ENCODE peak calls at places on chromosomes 12 and 14, in eight cellular contexts. I, A, J, E, O, Q, U and G are unnamed samples.

GRCh38 chr12:46523863-46524770 is 151.5 kb upstream of the SLC38A2 start:
- DNase-seq in A (no peak), I (peak; percentile 65), O (peak; percentile 95), Q (no peak), E (peak; percentile 100), J (no peak), U (peak; percentile 92), G (peak; percentile 92)

GRCh38 chr14:103748539-103748867 is 32.9 kb downstream of the ZFYVE21 start:
- DNase-seq in U (no peak), O (no peak), J (no peak), Q (no peak), E (no peak), A (no peak), I (peak; percentile 28), G (peak; percentile 96)

GRCh38 chr14:103737432-103738045 is 21.9 kb downstream of the ZFYVE21 start:
- DNase-seq in A (no peak), O (no peak), J (no peak), U (no peak), Q (no peak), I (no peak), E (no peak), G (no peak)

GRCh38 chr14:64196668-64197411 is 97.3 kb downstream of the ESR2 start:
- DNase-seq in Q (no peak), J (no peak), A (peak; percentile 92), I (peak; percentile 22), U (peak; percentile 11), O (peak; percentile 41), E (peak; percentile 26), G (no peak)

GRCh38 chr12:102197789-102198188 is at the start of gene PMCH:
- DNase-seq in O (peak; percentile 43), A (no peak), Q (no peak), U (peak; percentile 21), I (no peak), J (no peak), E (peak; percentile 49), G (no peak)

GRCh38 chr12:89831696-89832095 is 123.1 kb upstream of the ATP2B1 start:
- DNase-seq in J (no peak), A (no peak), Q (no peak), E (no peak), O (no peak), U (no peak), I (no peak), G (no peak)

GRCh38 chr12:124379938-124380754 is 85.3 kb downstream of the RFLNA start:
- DNase-seq in E (peak; percentile 85), J (no peak), O (peak; percentile 94), A (no peak), Q (peak; percentile 54), I (no peak), U (peak; percentile 58), G (no peak)

GRCh38 chr12:122086641-122087285 is 8.2 kb downstream of the MLXIP start:
- DNase-seq in U (no peak), Q (no peak), O (no peak), J (no peak), E (no peak), I (no peak), A (no peak), G (no peak)

GRCh38 chr14:72169521-72169920 is 237.3 kb downstream of the RGS6 start:
- DNase-seq in U (no peak), O (no peak), I (no peak), E (no peak), Q (no peak), J (peak; percentile 24), A (peak; percentile 79), G (peak; percentile 21)

GRCh38 chr14:22861651-22862050 is 9.9 kb upstream of the LRP10 start:
- DNase-seq in O (no peak), A (no peak), E (no peak), I (no peak), Q (no peak), U (no peak), J (no peak), G (no peak)

GRCh38 chr12:96375841-96376249 is 24.4 kb downstream of the CDK17 start:
- DNase-seq in Q (no peak), J (no peak), U (no peak), O (peak; percentile 36), A (peak; percentile 83), I (no peak), E (no peak), G (no peak)

GRCh38 chr14:51545396-51545795 is 106.3 kb upstream of the FRMD6 start:
- DNase-seq in I (no peak), O (no peak), A (no peak), U (no peak), J (no peak), Q (no peak), E (no peak), G (no peak)

GRCh38 chr12:1883513-1883912 is 34.9 kb downstream of the CACNA2D4 start:
- DNase-seq in A (no peak), I (no peak), O (no peak), Q (no peak), U (no peak), J (no peak), E (no peak), G (no peak)

GRCh38 chr14:74571901-74572828 is 39.9 kb downstream of the LTBP2 start:
- DNase-seq in J (peak; percentile 43), E (peak; percentile 100), O (peak; percentile 99), I (no peak), U (peak; percentile 97), Q (peak; percentile 58), A (no peak), G (no peak)

GRCh38 chr12:41364211-41364610 is 176.1 kb downstream of the PDZRN4 start:
- DNase-seq in E (no peak), U (no peak), I (no peak), J (no peak), O (no peak), Q (no peak), A (no peak), G (no peak)

GRCh38 chr12:93237235-93237915 is 140.3 kb upstream of the NUDT4 start:
- DNase-seq in A (no peak), J (no peak), I (no peak), Q (no peak), O (peak; percentile 66), E (peak; percentile 77), U (no peak), G (no peak)

GRCh38 chr14:76926521-76927251 is 100.5 kb downstream of the LRRC74A start:
- DNase-seq in Q (peak; percentile 61), O (peak; percentile 84), A (peak; percentile 91), E (peak; percentile 72), J (peak; percentile 78), U (no peak), I (peak; percentile 83), G (peak; percentile 87)

DNA sequence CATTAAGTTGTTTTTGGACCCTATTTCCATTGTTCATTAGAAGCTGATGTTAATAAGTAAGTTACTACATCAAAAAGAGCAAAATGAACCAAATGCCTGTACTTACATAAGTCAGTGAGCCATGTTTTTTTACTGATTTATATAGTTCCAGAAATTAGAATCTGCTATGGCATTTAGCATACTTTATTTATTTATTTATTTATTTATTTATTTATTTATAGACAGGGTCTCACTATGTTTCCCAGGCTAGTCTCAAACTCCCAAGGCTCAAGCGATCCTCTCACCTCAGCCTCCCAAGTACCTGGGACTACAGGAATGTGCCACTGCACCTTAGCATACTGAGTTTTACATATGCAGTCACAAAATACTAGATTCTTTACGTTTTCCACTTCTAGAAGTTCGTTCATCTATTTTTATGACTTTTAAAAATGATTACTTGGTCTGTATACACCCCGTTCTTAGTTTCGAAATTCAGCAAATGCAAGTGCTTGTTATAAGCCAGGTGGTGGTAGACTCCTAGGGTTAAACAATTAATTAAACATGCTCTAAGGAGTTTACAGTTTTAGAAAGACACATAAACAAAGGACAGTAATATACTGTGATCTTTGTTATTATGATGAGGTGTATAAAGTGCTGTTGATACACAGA is 69.8 kb downstream of the SCFD1 start:
- DNase-seq in O (no peak), Q (no peak), E (no peak), J (no peak), I (no peak), U (no peak), A (no peak), G (no peak)
- H3K4me3 ChIP-seq in O (no peak overlapping the region), Q (no peak overlapping the region), E (no peak overlapping the region), J (no peak overlapping the region), I (no peak overlapping the region), U (no peak overlapping the region), A (no peak overlapping the region), G (no peak overlapping the region)

GRCh38 chr12:113774526-113774925 is 191.6 kb downstream of the RBM19 start:
- DNase-seq in Q (no peak), J (no peak), A (no peak), E (no peak), O (no peak), U (no peak), I (no peak), G (no peak)
- H3K4me3 ChIP-seq in Q (no peak overlapping the region), J (no peak overlapping the region), A (no peak overlapping the region), E (no peak overlapping the region), O (no peak overlapping the region), U (no peak overlapping the region), I (no peak overlapping the region), G (no peak overlapping the region)

DNA sequence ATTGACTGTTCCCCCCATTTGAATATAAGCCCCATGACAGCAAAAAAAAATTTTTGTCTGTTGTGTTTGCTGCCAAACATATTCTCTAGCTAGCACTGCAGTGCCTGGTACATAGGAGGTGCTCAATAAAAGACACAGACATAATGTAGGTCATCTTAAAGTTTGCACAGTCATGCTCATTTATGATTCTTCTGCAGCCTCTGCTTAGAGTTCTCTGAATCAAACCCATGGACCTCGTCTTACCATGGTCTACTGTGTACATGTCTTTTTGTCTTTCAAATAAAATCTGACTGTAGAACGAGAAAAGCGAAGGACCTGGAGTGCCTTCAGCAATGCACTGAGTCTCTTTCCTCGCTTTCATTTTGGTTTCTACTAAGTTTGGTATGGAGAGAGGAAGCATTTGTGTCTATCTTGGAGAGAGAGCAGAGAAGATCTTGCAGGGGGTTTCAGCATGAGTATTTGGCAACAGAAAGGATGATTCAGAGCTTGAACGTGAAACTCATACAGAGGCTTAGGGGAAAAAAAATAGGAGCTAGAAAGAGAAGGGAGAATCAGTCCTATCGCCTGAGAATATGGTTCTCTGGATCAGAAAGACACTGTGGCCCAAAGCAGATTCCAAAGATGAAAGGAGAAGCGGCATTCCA is 38.8 kb upstream of the TMCC3 start:
- DNase-seq in A (no peak), O (peak; percentile 87), J (no peak), Q (no peak), U (no peak), E (peak; percentile 74), I (no peak), G (no peak)
- H3K4me3 ChIP-seq in A (no peak overlapping the region), O (no peak overlapping the region), J (no peak overlapping the region), Q (no peak overlapping the region), U (no peak overlapping the region), E (peak overlapping the region; percentile 12), I (no peak overlapping the region), G (no peak overlapping the region)

GRCh38 chr12:212799-213526 is 994 bp downstream of the SLC6A12 start:
- DNase-seq in A (no peak), J (peak; percentile 14), Q (no peak), E (no peak), U (no peak), I (no peak), O (peak; percentile 5), G (no peak)
- H3K4me3 ChIP-seq in A (no peak overlapping the region), J (no peak overlapping the region), Q (no peak overlapping the region), E (no peak overlapping the region), U (no peak overlapping the region), I (no peak overlapping the region), O (no peak overlapping the region), G (no peak overlapping the region)

GRCh38 chr12:113879658-113880057 is 86.5 kb downstream of the RBM19 start:
- DNase-seq in Q (no peak), J (no peak), E (no peak), A (no peak), I (no peak), U (no peak), O (no peak), G (no peak)
- H3K4me3 ChIP-seq in Q (no peak overlapping the region), J (no peak overlapping the region), E (no peak overlapping the region), A (no peak overlapping the region), I (no peak overlapping the region), U (no peak overlapping the region), O (no peak overlapping the region), G (no peak overlapping the region)

GRCh38 chr12:108394196-108394595 is 55.1 kb upstream of the CMKLR1 start:
- DNase-seq in U (no peak), O (peak; percentile 6), E (peak; percentile 27), Q (no peak), A (no peak), J (no peak), I (no peak), G (no peak)
- H3K4me3 ChIP-seq in U (no peak overlapping the region), O (no peak overlapping the region), E (no peak overlapping the region), Q (no peak overlapping the region), A (no peak overlapping the region), J (no peak overlapping the region), I (no peak overlapping the region), G (no peak overlapping the region)